ENCODE peak calls at places on chromosomes 3 and 15, in ten cellular contexts. J, W, Z, M, P, V, S, C, T and D are unnamed samples.

GRCh38 chr15:48798319-48798718 is 12.6 kb downstream of the CEP152 start:
- DNase-seq in J (no peak), W (peak; percentile 32), Z (no peak), M (peak; percentile 48), P (no peak), V (no peak), S (no peak), C (peak; percentile 38), T (no peak), D (no peak)

GRCh38 chr3:185250653-185251052 is 3.2 kb downstream of the EHHADH start:
- DNase-seq in J (no peak), W (no peak), Z (no peak), M (no peak), P (no peak), V (no peak), S (no peak), C (no peak), T (no peak), D (no peak)

GRCh38 chr3:16063603-16064002 is 110.9 kb upstream of the GALNT15 start:
- DNase-seq in J (no peak), W (no peak), Z (no peak), M (no peak), P (no peak), V (no peak), S (no peak), C (no peak), T (no peak), D (no peak)

GRCh38 chr15:37079726-37080125 is 20.6 kb downstream of the MEIS2 start:
- DNase-seq in J (no peak), W (no peak), Z (no peak), M (no peak), P (peak; percentile 81), V (no peak), S (no peak), C (no peak), T (no peak), D (peak; percentile 56)

GRCh38 chr3:188257384-188257961 is 103.5 kb downstream of the LPP start:
- DNase-seq in J (no peak), W (no peak), Z (no peak), M (no peak), P (no peak), V (no peak), S (no peak), C (no peak), T (no peak), D (no peak)

GRCh38 chr3:45131201-45131600 is 15.0 kb downstream of the CDCP1 start:
- DNase-seq in J (no peak), W (no peak), Z (no peak), M (no peak), P (no peak), V (no peak), S (no peak), C (no peak), T (no peak), D (no peak)

GRCh38 chr3:149266733-149267132 is 45.1 kb upstream of the CP start:
- DNase-seq in J (no peak), W (no peak), Z (no peak), M (no peak), P (peak; percentile 39), V (no peak), S (no peak), C (no peak), T (no peak), D (no peak)

GRCh38 chr3:5731100-5731499 is 543.6 kb downstream of the EDEM1 start:
- DNase-seq in J (no peak), W (no peak), Z (peak; percentile 12), M (no peak), P (no peak), V (no peak), S (no peak), C (no peak), T (no peak), D (no peak)

GRCh38 chr15:91032919-91033803 is 10.8 kb upstream of the VPS33B start:
- DNase-seq in J (peak; percentile 26), W (peak; percentile 97), Z (peak; percentile 83), M (peak; percentile 30), P (peak; percentile 61), V (no peak), S (peak; percentile 41), C (peak; percentile 92), T (peak; percentile 44), D (no peak)

GRCh38 chr3:181493423-181493822 is 218.3 kb upstream of the SOX2 start:
- DNase-seq in J (no peak), W (no peak), Z (no peak), M (no peak), P (peak; percentile 49), V (no peak), S (no peak), C (no peak), T (no peak), D (no peak)

GRCh38 chr3:37892917-37893595 is 31.4 kb downstream of the CTDSPL start:
- DNase-seq in J (no peak), W (no peak), Z (no peak), M (no peak), P (peak; percentile 6), V (no peak), S (peak; percentile 62), C (no peak), T (no peak), D (no peak)

GRCh38 chr3:135650309-135650708 is 315.2 kb upstream of the PPP2R3A start:
- DNase-seq in J (no peak), W (no peak), Z (no peak), M (no peak), P (no peak), V (no peak), S (no peak), C (no peak), T (no peak), D (no peak)

GRCh38 chr3:100754563-100755334 is 45.5 kb downstream of the TFG start:
- DNase-seq in J (no peak), W (no peak), Z (no peak), M (no peak), P (peak; percentile 15), V (no peak), S (no peak), C (no peak), T (no peak), D (no peak)

GRCh38 chr3:37181766-37182165 is 7.4 kb upstream of the LRRFIP2 start:
- DNase-seq in J (no peak), W (no peak), Z (no peak), M (no peak), P (peak; percentile 89), V (no peak), S (no peak), C (no peak), T (no peak), D (peak; percentile 77)

DNA sequence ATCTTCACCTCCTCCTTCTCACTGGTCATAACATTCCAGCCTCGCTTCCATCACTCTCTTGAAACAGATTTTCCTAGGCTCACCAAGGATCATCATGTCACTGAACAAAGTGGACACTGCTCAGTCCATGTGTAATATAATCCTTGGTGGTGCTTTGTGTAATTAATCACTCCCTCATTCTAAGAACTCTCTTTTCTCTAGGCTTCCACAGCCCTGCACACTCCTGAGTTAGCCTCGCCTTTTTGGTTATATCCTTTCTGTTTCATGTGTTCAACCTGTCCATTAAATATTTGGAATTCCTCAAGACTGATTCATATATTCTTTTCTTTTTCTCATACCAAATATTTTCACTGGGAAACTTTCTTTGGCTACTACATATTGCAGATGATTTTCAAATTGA is 440.8 kb downstream of the PYDC2 start:
- DNase-seq in J (no peak), W (no peak), Z (no peak), M (no peak), P (no peak), V (no peak), S (no peak), C (no peak), T (no peak), D (no peak)
- H3K9me3 ChIP-seq in J (no peaks in the 10 kb centered on the region), W (no peaks in the 10 kb centered on the region), Z (no peaks in the 10 kb centered on the region), M (no peaks in the 10 kb centered on the region), P (no peaks in the 10 kb centered on the region), V (no peaks in the 10 kb centered on the region), S (no peaks in the 10 kb centered on the region), C (no peaks in the 10 kb centered on the region), T (no peaks in the 10 kb centered on the region), D (no peaks in the 10 kb centered on the region)

GRCh38 chr3:31654998-31655397 is 122.3 kb downstream of the STT3B start:
- DNase-seq in J (no peak), W (no peak), Z (no peak), M (no peak), P (no peak), V (no peak), S (no peak), C (no peak), T (no peak), D (no peak)
- H3K9me3 ChIP-seq in J (peaks cover 9% of the 10 kb centered on the region), W (peaks cover 6% of the 10 kb centered on the region), Z (peaks cover 11% of the 10 kb centered on the region), M (peaks cover 13% of the 10 kb centered on the region), P (peaks cover 3% of the 10 kb centered on the region), V (peaks cover 10% of the 10 kb centered on the region), S (peaks cover 67% of the 10 kb centered on the region), C (peaks cover 3% of the 10 kb centered on the region), T (no peaks in the 10 kb centered on the region), D (peaks cover 11% of the 10 kb centered on the region)

GRCh38 chr3:69739204-69740102 is at the start of gene MITF:
- DNase-seq in J (no peak), W (peak; percentile 95), Z (peak; percentile 53), M (peak; percentile 75), P (peak; percentile 97), V (peak; percentile 92), S (peak; percentile 94), C (peak; percentile 91), T (peak; percentile 94), D (peak; percentile 90)
- H3K9me3 ChIP-seq in J (no peaks in the 10 kb centered on the region), W (no peaks in the 10 kb centered on the region), Z (no peaks in the 10 kb centered on the region), M (no peaks in the 10 kb centered on the region), P (no peaks in the 10 kb centered on the region), V (no peaks in the 10 kb centered on the region), S (no peaks in the 10 kb centered on the region), C (no peaks in the 10 kb centered on the region), T (no peaks in the 10 kb centered on the region), D (no peaks in the 10 kb centered on the region)

GRCh38 chr3:143840636-143841035 is 7.6 kb downstream of the SLC9A9 start:
- DNase-seq in J (no peak), W (no peak), Z (no peak), M (no peak), P (no peak), V (no peak), S (no peak), C (no peak), T (no peak), D (no peak)

GRCh38 chr3:143835312-143835711 is 13.0 kb downstream of the SLC9A9 start:
- DNase-seq in J (no peak), W (no peak), Z (no peak), M (no peak), P (no peak), V (no peak), S (no peak), C (no peak), T (no peak), D (no peak)

GRCh38 chr3:143843607-143844006 is 4.7 kb downstream of the SLC9A9 start:
- DNase-seq in J (no peak), W (no peak), Z (no peak), M (no peak), P (no peak), V (no peak), S (no peak), C (no peak), T (no peak), D (no peak)

GRCh38 chr3:143839980-143840379 is 8.3 kb downstream of the SLC9A9 start:
- DNase-seq in J (no peak), W (no peak), Z (no peak), M (no peak), P (no peak), V (no peak), S (no peak), C (no peak), T (no peak), D (no peak)
- H3K9me3 ChIP-seq in J (no peaks in the 10 kb centered on the region), W (no peaks in the 10 kb centered on the region), Z (no peaks in the 10 kb centered on the region), M (no peaks in the 10 kb centered on the region), P (no peaks in the 10 kb centered on the region), V (no peaks in the 10 kb centered on the region), S (no peaks in the 10 kb centered on the region), C (no peaks in the 10 kb centered on the region), T (no peaks in the 10 kb centered on the region), D (no peaks in the 10 kb centered on the region)

GRCh38 chr15:58702233-58702632 is 47.3 kb downstream of the ADAM10 start:
- DNase-seq in J (no peak), W (no peak), Z (no peak), M (no peak), P (no peak), V (no peak), S (no peak), C (no peak), T (no peak), D (no peak)
- H3K9me3 ChIP-seq in J (peaks cover 4% of the 10 kb centered on the region), W (no peaks in the 10 kb centered on the region), Z (peaks cover 8% of the 10 kb centered on the region), M (peaks cover 46% of the 10 kb centered on the region), P (no peaks in the 10 kb centered on the region), V (peaks cover 13% of the 10 kb centered on the region), S (peaks cover 23% of the 10 kb centered on the region), C (no peaks in the 10 kb centered on the region), T (no peaks in the 10 kb centered on the region), D (peaks cover 36% of the 10 kb centered on the region)